ENCODE peak calls at places on chromosomes 11 and 22, in nine cellular contexts. Y, Z, G, D, C, R, P, Q and L are unnamed samples.

GRCh38 chr11:20004856-20005255 is 155.4 kb downstream of the DBX1 start:
- DNase-seq in Y (no peak), Z (no peak), G (no peak), D (no peak), C (no peak), R (no peak), P (no peak), Q (no peak), L (no peak)

GRCh38 chr11:86719781-86720463 is 47.5 kb upstream of the ME3 start:
- DNase-seq in Y (no peak), Z (no peak), G (no peak), D (no peak), C (no peak), R (no peak), P (no peak), Q (no peak), L (no peak)

GRCh38 chr22:32684148-32684821 is 117.2 kb upstream of the TIMP3 start:
- DNase-seq in Y (no peak), Z (no peak), G (no peak), D (no peak), C (no peak), R (no peak), P (no peak), Q (no peak), L (no peak)

GRCh38 chr22:25368271-25368670 is 148.8 kb downstream of the CRYBB2 start:
- DNase-seq in Y (no peak), Z (no peak), G (no peak), D (no peak), C (no peak), R (no peak), P (no peak), Q (no peak), L (no peak)

GRCh38 chr11:94201004-94201465 is 72.4 kb downstream of the PANX1 start:
- DNase-seq in Y (no peak), Z (no peak), G (no peak), D (no peak), C (no peak), R (no peak), P (no peak), Q (no peak), L (no peak)

GRCh38 chr11:64792482-64792881 is 10.5 kb downstream of the MAP4K2 start:
- DNase-seq in Y (no peak), Z (no peak), G (no peak), D (no peak), C (no peak), R (no peak), P (no peak), Q (no peak), L (no peak)

GRCh38 chr11:121372028-121372427 is 79.5 kb downstream of the SC5D start:
- DNase-seq in Y (no peak), Z (no peak), G (no peak), D (no peak), C (no peak), R (no peak), P (no peak), Q (no peak), L (no peak)

GRCh38 chr11:67304511-67305113 is 1.3 kb downstream of the SSH3 start:
- DNase-seq in Y (no peak), Z (no peak), G (no peak), D (no peak), C (no peak), R (no peak), P (no peak), Q (no peak), L (no peak)

GRCh38 chr11:64314146-64314804 is 3.1 kb downstream of the TRMT112 start:
- DNase-seq in Y (no peak), Z (no peak), G (no peak), D (no peak), C (no peak), R (no peak), P (no peak), Q (no peak), L (no peak)

GRCh38 chr11:126949066-126949945 is 51.3 kb downstream of the KIRREL3 start:
- DNase-seq in Y (no peak), Z (no peak), G (no peak), D (no peak), C (no peak), R (no peak), P (no peak), Q (no peak), L (peak; percentile 19)

GRCh38 chr22:23055448-23056179 is 14.7 kb upstream of the GNAZ start:
- DNase-seq in Y (no peak), Z (no peak), G (no peak), D (no peak), C (no peak), R (no peak), P (no peak), Q (no peak), L (no peak)

GRCh38 chr11:62611705-62612365 is 740 bp downstream of the EML3 start:
- DNase-seq in Y (peak; percentile 56), Z (no peak), G (peak; percentile 66), D (no peak), C (no peak), R (no peak), P (peak; percentile 52), Q (no peak), L (peak; percentile 51)

GRCh38 chr22:35403356-35403755 is 3.4 kb downstream of the MCM5 start:
- DNase-seq in Y (no peak), Z (no peak), G (no peak), D (no peak), C (no peak), R (no peak), P (no peak), Q (no peak), L (no peak)

GRCh38 chr11:84947070-84947469 is 680.1 kb downstream of the DLG2 start:
- DNase-seq in Y (no peak), Z (no peak), G (no peak), D (no peak), C (no peak), R (no peak), P (no peak), Q (no peak), L (no peak)

GRCh38 chr11:114953039-114953438 is 274.7 kb downstream of the NXPE2 start:
- DNase-seq in Y (no peak), Z (no peak), G (no peak), D (no peak), C (peak; percentile 49), R (no peak), P (no peak), Q (no peak), L (no peak)

GRCh38 chr11:35623708-35624168 is 5.5 kb downstream of the FJX1 start:
- DNase-seq in Y (no peak), Z (no peak), G (no peak), D (no peak), C (no peak), R (no peak), P (no peak), Q (no peak), L (no peak)

GRCh38 chr11:125141686-125142535 is 22.6 kb upstream of the PKNOX2 start:
- DNase-seq in Y (peak; percentile 53), Z (peak; percentile 23), G (peak; percentile 80), D (peak; percentile 47), C (peak; percentile 87), R (no peak), P (peak; percentile 63), Q (peak; percentile 24), L (peak; percentile 63)